ENCODE peak calls at places on chromosomes 4 and X, in five cellular contexts. U, S, P, J and X are unnamed samples. For H3K4me1, the result is how much of the 10 kb centered on the place peaks cover.

GRCh38 chr4:11650801-11651596 is 222.3 kb upstream of the HS3ST1 start:
- DNase-seq in S (no peak), J (no peak), P (no peak), U (peak), X (peak)

GRCh38 chrX:19793471-19793870 is 93.9 kb downstream of the SH3KBP1 start:
- DNase-seq in J (no peak), P (no peak), S (no peak), U (no peak), X (no peak)

GRCh38 chr4:48015678-48016077 is 803 bp downstream of the CNGA1 start:
- DNase-seq in J (no peak), P (no peak), S (no peak), U (no peak), X (no peak)

GRCh38 chr4:113882668-113883067 is 96.8 kb downstream of the ARSJ start:
- DNase-seq in P (no peak), S (no peak), J (no peak), U (peak), X (no peak)

GRCh38 chr4:119841361-119841760 is 212.8 kb upstream of the PDE5A start:
- DNase-seq in U (peak), J (no peak), P (no peak), S (no peak), X (no peak)

GRCh38 chr4:39898015-39898414 is 79.7 kb downstream of the PDS5A start:
- DNase-seq in J (no peak), S (no peak), P (no peak), U (no peak), X (no peak)

GRCh38 chr4:11605597-11605996 is 176.9 kb upstream of the HS3ST1 start:
- DNase-seq in U (peak), S (no peak), P (no peak), J (no peak), X (no peak)

GRCh38 chrX:67288958-67289641 is 254.7 kb upstream of the AR start:
- DNase-seq in S (no peak), P (no peak), J (no peak), U (no peak), X (no peak)

GRCh38 chrX:80181079-80181478 is 166.5 kb downstream of the TBX22 start:
- DNase-seq in J (no peak), U (no peak), P (no peak), S (no peak), X (no peak)

GRCh38 chr4:86368433-86368832 is 8.6 kb upstream of the MAPK10 start:
- DNase-seq in U (no peak), S (no peak), P (no peak), J (no peak), X (no peak)

GRCh38 chr4:100819505-100819904 is 301.7 kb upstream of the EMCN start:
- DNase-seq in S (no peak), P (no peak), U (no peak), J (no peak), X (no peak)

GRCh38 chrX:9835585-9836210 is 49.5 kb downstream of the SHROOM2 start:
- DNase-seq in U (no peak), J (no peak), P (no peak), S (no peak), X (no peak)

GRCh38 chr4:148270600-148270999 is 171.6 kb downstream of the NR3C2 start:
- DNase-seq in J (no peak), P (no peak), S (no peak), U (no peak), X (no peak)

GRCh38 chr4:150217192-150217591 is 138.9 kb downstream of the DCLK2 start:
- DNase-seq in U (peak), J (no peak), S (no peak), P (no peak), X (no peak)

GRCh38 chrX:49053223-49054072 is 5.4 kb upstream of the CCDC120 start:
- DNase-seq in U (peak), S (peak), P (peak), J (peak), X (no peak)

GRCh38 chrX:108018659-108019381 is 26.0 kb upstream of the VSIG1 start:
- DNase-seq in P (no peak), J (no peak), U (no peak), S (no peak), X (no peak)

GRCh38 chrX:72367524-72367923 is 61.8 kb upstream of the CITED1 start:
- DNase-seq in P (no peak), J (no peak), U (no peak), S (no peak), X (no peak)

GRCh38 chr4:8015512-8015911 is 75.9 kb upstream of the AFAP1 start:
- DNase-seq in J (peak), S (peak), U (peak), P (peak), X (no peak)
- TF ChIP-seq RAD21 in J (peak), S (peak), U (peak), P (no peak), X (peak)

GRCh38 chr4:73730292-73730691 is 10.1 kb upstream of the CXCL8 start:
- DNase-seq in U (no peak), S (no peak), J (no peak), P (no peak), X (no peak)
- H3K4me1 ChIP-seq in U (under half), S (under half), J (under half), P (under half), X (under half)

GRCh38 chr4:154490589-154491340 is 834 bp downstream of the DCHS2 start:
- DNase-seq in U (no peak), J (peak), P (no peak), S (peak), X (no peak)
- TF ChIP-seq RAD21 in U (no peak), J (no peak), P (no peak), S (no peak), X (no peak)

DNA sequence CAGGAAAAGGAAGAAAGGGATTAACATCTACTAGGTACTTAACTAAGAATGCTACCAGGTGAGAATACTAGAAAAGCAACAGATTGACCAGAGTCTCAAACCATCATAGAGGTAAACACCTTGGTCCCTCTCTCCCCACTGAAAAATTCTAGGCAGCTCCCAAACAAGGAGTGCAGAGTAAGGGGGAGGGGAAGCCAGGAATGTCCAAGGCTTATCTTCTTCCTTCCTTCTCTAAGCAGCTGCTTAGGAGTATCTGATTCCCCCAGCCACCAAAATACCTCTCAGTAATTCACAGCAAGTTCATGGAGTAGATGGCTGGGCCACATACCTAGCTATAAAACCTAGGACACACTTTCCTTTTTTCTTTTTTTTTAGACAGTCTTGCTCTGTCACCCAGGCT is 80.7 kb downstream of the APBB2 start:
- DNase-seq in U (no peak), S (no peak), J (no peak), P (no peak), X (no peak)
- H3K4me1 ChIP-seq in U (under half), S (under half), J (under half), P (under half), X (half or more)